ENCODE peak calls at places on chromosome 12, in nine cellular contexts. N is lower leg skin, Q is esophagus muscularis mucosa, W is IMR-90, K is ovary, T is sigmoid colon, C is prostate gland, D is H1, I is suprapubic skin. O is an unnamed sample.

GRCh38 chr12:91003737-91004136 is 1.0 kb downstream of the EPYC start:
- DNase-seq in I (no peak), T (no peak), D (no peak), K (no peak), C (no peak), W (no peak), N (no peak), Q (no peak), O (no peak)

GRCh38 chr12:118874698-118875548 is 106.4 kb upstream of the SRRM4 start:
- DNase-seq in D (peak; percentile 57), T (no peak), Q (no peak), C (no peak), K (no peak), N (no peak), W (no peak), I (no peak), O (no peak)

GRCh38 chr12:109892748-109893147 is 7.3 kb upstream of the TCHP start:
- DNase-seq in W (no peak), T (no peak), D (no peak), N (no peak), K (no peak), Q (no peak), C (no peak), I (no peak), O (no peak)

GRCh38 chr12:109762071-109762672 is 48.5 kb downstream of the FAM222A start:
- DNase-seq in D (peak; percentile 35), I (peak; percentile 40), Q (no peak), T (peak; percentile 41), N (no peak), W (no peak), C (no peak), K (peak; percentile 26), O (no peak)

GRCh38 chr12:124044021-124044420 is 71.0 kb downstream of the ZNF664 start:
- DNase-seq in W (no peak), N (no peak), Q (no peak), D (no peak), K (no peak), T (no peak), C (no peak), I (no peak), O (no peak)

GRCh38 chr12:109910969-109911348 is 10.9 kb downstream of the TCHP start:
- DNase-seq in D (peak; percentile 87), K (no peak), C (no peak), I (no peak), W (peak; percentile 20), T (no peak), N (no peak), Q (no peak), O (no peak)

GRCh38 chr12:50102648-50103309 is 1.0 kb upstream of the GPD1 start:
- DNase-seq in N (no peak), K (no peak), W (no peak), T (no peak), Q (no peak), D (no peak), C (no peak), I (no peak), O (no peak)

GRCh38 chr12:170361-171225 is 43.4 kb downstream of the SLC6A12 start:
- DNase-seq in K (no peak), T (no peak), C (no peak), Q (no peak), I (no peak), N (no peak), D (no peak), W (no peak), O (no peak)

GRCh38 chr12:56420411-56420810 is 28.8 kb downstream of the TIMELESS start:
- DNase-seq in C (no peak), T (no peak), Q (no peak), D (no peak), K (no peak), I (no peak), N (no peak), W (no peak), O (no peak)

GRCh38 chr12:49767333-49767732 is 26.0 kb downstream of the TMBIM6 start:
- DNase-seq in T (no peak), D (no peak), I (no peak), C (no peak), W (no peak), K (no peak), N (no peak), Q (no peak), O (no peak)

GRCh38 chr12:117063162-117063911 is 35.9 kb downstream of the TESC start:
- DNase-seq in W (no peak), K (no peak), N (peak; percentile 21), T (no peak), Q (no peak), D (no peak), I (no peak), C (no peak), O (no peak)

GRCh38 chr12:52036587-52037171 is 14.6 kb upstream of the NR4A1 start:
- DNase-seq in N (peak; percentile 83), I (peak; percentile 95), W (peak; percentile 75), C (peak; percentile 90), D (peak; percentile 78), T (peak; percentile 97), K (peak; percentile 96), Q (no peak), O (peak; percentile 79)

DNA sequence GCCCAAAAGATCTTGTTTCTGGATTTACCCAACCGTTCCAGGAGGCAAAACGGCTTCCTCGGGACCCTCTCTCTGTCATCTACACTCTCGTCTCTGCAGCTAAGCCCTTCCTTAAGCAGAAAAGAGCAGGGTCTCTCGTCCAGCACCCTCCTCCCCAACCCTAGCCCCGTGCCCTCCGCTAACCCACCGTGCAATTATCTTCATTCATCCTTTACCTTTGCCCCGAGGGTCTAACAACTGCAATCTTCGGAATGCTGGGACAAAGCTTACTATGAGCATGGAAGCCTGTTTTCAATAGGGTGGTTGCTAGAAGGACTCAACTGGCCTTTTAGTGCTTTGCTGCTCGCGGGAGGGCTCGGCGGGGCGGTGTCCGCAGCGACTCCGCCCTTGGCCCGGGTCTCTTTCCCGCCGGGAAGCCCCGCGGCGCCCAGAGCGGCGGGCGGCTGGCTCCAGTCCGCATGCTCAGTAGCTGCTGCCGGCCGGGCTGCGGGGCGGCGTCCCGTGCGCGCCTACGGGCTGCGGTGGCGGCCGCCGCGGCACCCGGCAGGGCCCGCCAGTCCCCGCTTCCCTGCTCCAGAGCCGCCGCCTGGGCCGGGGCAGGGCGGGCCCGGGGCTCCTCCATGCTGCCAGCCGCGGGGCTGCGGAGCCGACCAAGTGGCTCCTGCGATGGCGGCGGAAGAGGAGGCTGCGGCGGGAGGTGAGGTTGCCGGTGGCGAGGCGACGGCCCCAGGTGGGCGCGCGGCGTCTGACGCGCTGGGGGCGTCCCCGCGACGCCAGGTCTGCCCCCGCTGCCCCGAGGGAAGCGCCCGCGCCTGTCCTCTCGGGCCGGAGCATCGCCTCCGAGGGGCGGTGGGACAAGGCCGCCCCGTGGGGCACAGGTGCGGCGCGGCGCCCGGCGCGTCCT is at the start of gene BMAL2:
- DNase-seq in W (peak; percentile 43), D (peak; percentile 80), K (peak; percentile 50), N (no peak), C (no peak), Q (no peak), I (no peak), T (no peak), O (no peak)
- TF ChIP-seq POLR2A in W (peak; percentile 31), D (peak; percentile 68), K (no peak), N (no peak), C (peak; percentile 29), Q (no peak), I (no peak), T (no peak), O (no peak)

DNA sequence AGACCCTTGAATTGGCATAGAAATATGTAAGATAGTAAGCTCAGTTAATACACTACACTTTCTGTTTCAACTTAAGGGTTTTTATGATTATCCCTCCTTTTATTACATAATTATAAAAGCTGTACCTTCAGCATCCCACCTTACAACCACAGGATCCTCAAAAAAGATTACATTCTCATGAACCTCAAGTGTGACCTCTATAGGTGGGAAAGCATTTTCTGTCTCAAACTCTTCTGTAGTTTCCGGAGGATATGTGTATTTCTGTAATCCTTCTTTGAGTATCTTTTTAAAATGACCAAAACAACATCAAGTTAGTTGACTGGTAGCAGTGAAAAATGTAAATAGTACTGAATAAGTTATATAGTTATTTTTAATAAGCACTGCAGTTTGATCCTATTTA is 75.9 kb downstream of the DNAI7 start:
- DNase-seq in W (no peak), D (no peak), C (no peak), N (no peak), K (no peak), Q (no peak), T (no peak), I (no peak), O (no peak)
- TF ChIP-seq CTCF in W (no peak), D (no peak), C (no peak), N (no peak), K (no peak), Q (no peak), T (no peak), I (no peak), O (no peak)

DNA sequence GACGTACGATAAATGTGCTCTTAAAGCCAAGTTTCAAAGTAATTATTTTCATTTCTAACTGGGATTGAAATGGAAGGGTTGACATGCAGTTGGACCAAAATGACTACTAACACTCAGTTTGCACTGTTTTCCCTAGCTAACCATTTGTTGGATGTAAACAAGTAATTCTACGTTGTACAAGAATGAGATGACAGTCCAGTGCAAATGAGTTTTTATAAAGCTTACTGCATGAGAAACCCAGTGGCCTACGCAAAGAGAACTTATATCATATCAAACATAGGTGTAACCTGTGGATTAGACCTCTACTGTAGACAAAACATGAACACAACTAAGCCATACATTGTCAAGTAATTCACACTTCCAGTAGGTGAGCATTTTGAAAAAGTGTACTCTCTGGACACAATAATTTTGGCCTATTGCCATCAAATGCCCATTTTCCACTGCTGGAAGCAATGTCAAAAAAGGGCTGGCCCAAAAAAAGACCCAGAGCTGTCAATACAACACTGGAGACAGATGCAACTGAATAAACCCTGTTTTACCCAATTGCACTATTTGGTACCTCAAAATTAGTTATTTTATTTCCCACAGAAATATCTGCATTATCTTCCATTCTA is 12.8 kb downstream of the SLC38A2 start:
- DNase-seq in Q (no peak), C (no peak), D (no peak), T (no peak), W (no peak), K (no peak), I (no peak), N (no peak), O (no peak)
- TF ChIP-seq POLR2A in Q (no peak), C (no peak), D (no peak), T (no peak), W (no peak), K (no peak), I (no peak), N (no peak), O (no peak)

GRCh38 chr12:96502477-96502876 is 13.1 kb downstream of the CFAP54 start:
- DNase-seq in Q (no peak), K (no peak), N (no peak), T (no peak), I (no peak), W (no peak), D (no peak), C (no peak), O (no peak)

GRCh38 chr12:96501139-96501741 is 11.9 kb downstream of the CFAP54 start:
- DNase-seq in N (no peak), I (no peak), W (peak; percentile 61), T (no peak), K (no peak), D (no peak), Q (no peak), C (peak; percentile 20), O (no peak)

GRCh38 chr12:96501908-96502307 is 12.5 kb downstream of the CFAP54 start:
- DNase-seq in I (no peak), W (no peak), K (no peak), N (no peak), T (no peak), C (no peak), Q (no peak), D (no peak), O (no peak)

GRCh38 chr12:96502949-96503532 is 13.7 kb downstream of the CFAP54 start:
- DNase-seq in I (no peak), Q (no peak), N (no peak), D (no peak), W (no peak), K (no peak), C (no peak), T (no peak), O (no peak)

GRCh38 chr12:96500686-96501085 is 11.3 kb downstream of the CFAP54 start:
- DNase-seq in D (no peak), C (no peak), Q (no peak), W (peak; percentile 40), T (no peak), N (no peak), I (no peak), K (no peak), O (no peak)
- TF ChIP-seq CTCF in D (no peak), C (peak; percentile 12), Q (peak; percentile 20), W (peak; percentile 39), T (no peak), N (no peak), I (no peak), K (no peak), O (no peak)

O was measured in breast epithelium.